ENCODE peak calls at places on chromosomes 2 and 18, in nine cellular contexts. C, A, T, D, X, I, F, K and V are unnamed samples.
A peak's percentile ranks its signal among the peaks of the same experiment; 100 is the strongest.

GRCh38 chr2:241269707-241270520 is 45.6 kb downstream of the HDLBP start:
- DNase-seq in C (no peak), A (no peak), T (no peak), D (no peak), X (peak; percentile 46), I (no peak), F (no peak), K (no peak), V (no peak)

GRCh38 chr2:130912471-130912870 is 75.8 kb downstream of the ARHGEF4 start:
- DNase-seq in C (no peak), A (no peak), T (no peak), D (no peak), X (no peak), I (peak; percentile 74), F (no peak), K (no peak), V (no peak)

GRCh38 chr2:96273763-96274162 is 7.7 kb downstream of the CIAO1 start:
- DNase-seq in C (no peak), A (no peak), T (no peak), D (no peak), X (peak; percentile 38), I (no peak), F (no peak), K (no peak), V (no peak)

GRCh38 chr18:46416706-46417638 is 240.0 kb downstream of the LOXHD1 start:
- DNase-seq in C (peak; percentile 88), A (no peak), T (no peak), D (no peak), X (peak; percentile 11), I (no peak), F (peak; percentile 40), K (no peak), V (no peak)

GRCh38 chr2:70994055-70994444 is 623 bp downstream of the TEX261 start:
- DNase-seq in C (peak; percentile 69), A (peak; percentile 15), T (no peak), D (no peak), X (peak; percentile 77), I (peak; percentile 78), F (no peak), K (no peak), V (no peak)

GRCh38 chr2:235709124-235709813 is 215.4 kb downstream of the AGAP1 start:
- DNase-seq in C (no peak), A (no peak), T (no peak), D (peak; percentile 22), X (peak; percentile 72), I (no peak), F (peak; percentile 73), K (no peak), V (no peak)

GRCh38 chr18:2183432-2183831 is 387.9 kb downstream of the METTL4 start:
- DNase-seq in C (no peak), A (no peak), T (no peak), D (no peak), X (no peak), I (no peak), F (no peak), K (no peak), V (no peak)

GRCh38 chr18:74196220-74197119 is 48.1 kb downstream of the TIMM21 start:
- DNase-seq in C (peak; percentile 89), A (peak; percentile 67), T (no peak), D (peak; percentile 74), X (peak; percentile 61), I (no peak), F (peak; percentile 65), K (peak; percentile 31), V (peak; percentile 52)

GRCh38 chr2:240566203-240567136 is 1.8 kb upstream of the RNPEPL1 start:
- DNase-seq in C (peak; percentile 97), A (peak; percentile 89), T (peak; percentile 94), D (peak; percentile 72), X (peak; percentile 94), I (peak; percentile 97), F (peak; percentile 91), K (peak; percentile 93), V (peak; percentile 92)

GRCh38 chr2:173264152-173264551 is 90.5 kb upstream of the CDCA7 start:
- DNase-seq in C (no peak), A (no peak), T (no peak), D (no peak), X (no peak), I (no peak), F (no peak), K (no peak), V (no peak)

DNA sequence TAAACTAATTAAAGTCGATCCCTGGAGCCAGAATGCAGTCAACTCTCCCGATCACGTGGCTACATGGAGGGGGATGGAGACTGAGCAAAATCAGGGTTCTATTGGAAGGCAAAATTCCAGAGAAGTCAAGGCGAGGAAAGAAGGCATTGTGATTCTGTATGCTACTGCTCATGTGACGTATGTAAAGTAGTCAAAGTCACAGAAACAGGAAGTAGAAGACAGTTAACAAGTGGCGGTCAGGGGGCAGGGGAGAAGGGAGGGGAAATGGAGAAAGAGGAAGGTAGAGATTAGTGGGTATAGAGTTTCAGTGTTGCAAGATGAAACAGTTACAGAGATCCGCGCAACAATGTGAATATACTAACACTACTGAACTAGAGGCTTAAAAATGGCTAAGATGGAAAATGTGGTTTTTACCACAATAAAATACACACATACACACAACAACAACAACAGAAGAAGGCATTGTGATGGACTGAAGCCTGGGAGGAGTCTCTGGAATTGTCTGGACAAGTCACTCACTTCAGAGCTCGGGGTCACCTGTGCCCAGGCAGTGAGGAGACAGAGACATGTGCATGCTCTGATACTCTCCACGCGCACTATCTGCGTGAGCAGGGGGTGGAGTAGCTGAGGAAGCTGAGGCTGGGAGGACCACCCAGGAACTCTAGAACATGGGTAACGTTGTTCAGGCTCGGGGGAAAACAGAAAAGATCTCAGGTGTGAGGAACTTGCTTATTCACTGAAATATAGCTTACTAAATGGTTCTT is 89.9 kb upstream of the CDCA7 start:
- DNase-seq in C (peak; percentile 90), A (no peak), T (peak; percentile 42), D (no peak), X (no peak), I (no peak), F (no peak), K (no peak), V (no peak)
- H3K27ac ChIP-seq in C (peak overlapping the region; percentile 27), A (no peak overlapping the region), T (no peak overlapping the region), D (no peak overlapping the region), X (no peak overlapping the region), I (no peak overlapping the region), F (no peak overlapping the region), K (no peak overlapping the region), V (no peak overlapping the region)

GRCh38 chr2:62741127-62741526 is 35.6 kb downstream of the EHBP1 start:
- DNase-seq in C (no peak), A (no peak), T (no peak), D (no peak), X (no peak), I (no peak), F (no peak), K (no peak), V (no peak)
- H3K4me3 ChIP-seq in C (no peak overlapping the region), A (no peak overlapping the region), T (no peak overlapping the region), D (no peak overlapping the region), X (no peak overlapping the region), I (no peak overlapping the region), F (no peak overlapping the region), K (no peak overlapping the region), V (no peak overlapping the region)

GRCh38 chr2:586518-587370 is 90.5 kb downstream of the TMEM18 start:
- DNase-seq in C (no peak), A (peak; percentile 64), T (no peak), D (no peak), X (no peak), I (no peak), F (no peak), K (no peak), V (no peak)

GRCh38 chr2:582792-583528 is 94.2 kb downstream of the TMEM18 start:
- DNase-seq in C (no peak), A (no peak), T (no peak), D (no peak), X (no peak), I (no peak), F (no peak), K (no peak), V (no peak)

GRCh38 chr2:587371-587960 is 89.7 kb downstream of the TMEM18 start:
- DNase-seq in C (no peak), A (no peak), T (no peak), D (no peak), X (no peak), I (no peak), F (no peak), K (no peak), V (no peak)

GRCh38 chr2:583666-584065 is 93.5 kb downstream of the TMEM18 start:
- DNase-seq in C (no peak), A (no peak), T (no peak), D (no peak), X (no peak), I (no peak), F (no peak), K (no peak), V (no peak)

DNA sequence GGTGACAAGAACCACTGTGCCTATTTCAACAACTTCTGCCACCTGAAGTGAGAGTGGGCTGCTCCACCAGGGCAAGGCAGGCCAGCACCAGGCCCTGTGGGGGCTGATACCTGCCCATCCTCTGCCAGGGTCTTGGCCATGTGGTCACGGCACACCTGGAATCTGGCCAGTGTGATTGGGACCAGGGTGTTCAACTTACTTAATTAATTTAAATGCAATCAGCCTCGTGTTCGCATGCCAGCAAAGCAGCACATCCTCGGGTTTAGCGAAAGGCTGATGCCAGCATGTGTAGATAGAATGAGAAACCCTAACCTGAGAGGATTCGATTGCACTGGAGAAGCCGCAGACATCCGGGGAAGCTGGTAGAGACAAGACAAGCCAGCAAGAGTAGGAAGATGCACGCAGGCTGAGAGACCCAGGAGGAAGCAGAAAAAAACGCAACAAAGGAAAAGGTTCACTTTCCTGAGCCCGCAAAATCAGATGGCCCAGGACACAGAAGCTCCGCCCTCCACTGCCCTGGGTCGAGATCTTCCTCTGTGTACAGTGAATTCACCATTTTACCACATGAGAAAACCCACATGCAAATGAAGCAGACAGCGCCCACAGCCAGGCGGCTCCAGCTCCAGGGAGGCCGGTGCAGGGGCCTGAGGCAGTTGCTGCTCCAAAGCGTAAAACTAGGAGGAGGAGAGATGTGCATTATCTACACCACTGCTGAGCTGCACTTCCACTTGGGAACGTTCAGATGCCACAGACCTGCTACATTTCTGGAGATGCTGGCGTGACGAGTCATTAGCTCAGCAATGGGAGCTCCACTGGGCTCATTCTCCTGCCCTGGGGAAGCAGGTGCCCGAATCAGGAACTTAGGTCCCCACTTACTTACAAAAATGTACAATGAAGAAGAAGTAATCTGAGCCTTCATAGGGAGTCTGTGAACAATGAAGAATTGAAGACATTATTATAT is 92.1 kb downstream of the TMEM18 start:
- DNase-seq in C (peak; percentile 82), A (peak; percentile 16), T (no peak), D (no peak), X (no peak), I (no peak), F (no peak), K (peak; percentile 11), V (peak; percentile 2)
- H3K9me3 ChIP-seq in C (no peaks in the 10 kb centered on the region), A (no peaks in the 10 kb centered on the region), T (no peaks in the 10 kb centered on the region), D (no peaks in the 10 kb centered on the region), X (no peaks in the 10 kb centered on the region), I (no peaks in the 10 kb centered on the region), F (no peaks in the 10 kb centered on the region), K (no peaks in the 10 kb centered on the region), V (no peaks in the 10 kb centered on the region)

DNA sequence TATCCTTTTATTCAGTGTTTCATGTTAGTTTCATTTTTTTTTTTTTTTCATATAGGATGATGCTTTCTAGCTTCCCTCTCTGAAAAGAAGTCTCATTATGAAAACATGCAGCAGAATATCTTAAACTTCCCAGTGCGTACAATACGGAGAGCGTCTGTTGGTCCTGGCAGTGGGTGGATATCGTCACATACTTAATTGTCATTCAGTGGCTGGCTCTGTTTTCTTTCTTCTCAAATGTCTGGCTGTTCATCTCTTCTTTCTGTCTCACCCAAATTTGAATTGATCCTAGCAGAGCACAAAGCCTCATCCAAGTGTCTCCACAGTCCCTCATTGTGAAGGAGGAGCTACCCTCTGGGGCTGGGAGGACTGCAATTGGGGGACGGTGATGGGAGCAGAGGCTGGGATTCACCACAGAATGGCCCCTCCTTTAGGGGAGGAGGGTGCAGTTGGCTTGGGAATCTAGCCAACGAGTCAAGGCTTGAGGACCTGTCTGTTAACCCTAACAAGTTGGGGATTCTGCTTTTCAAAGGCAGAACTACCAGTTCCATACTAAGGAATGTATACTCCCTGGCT is 138.6 kb downstream of the MYT1L start:
- DNase-seq in C (no peak), A (no peak), T (no peak), D (no peak), X (no peak), I (no peak), F (no peak), K (no peak), V (no peak)
- H3K27ac ChIP-seq in C (no peak overlapping the region), A (no peak overlapping the region), T (no peak overlapping the region), D (no peak overlapping the region), X (no peak overlapping the region), I (no peak overlapping the region), F (no peak overlapping the region), K (no peak overlapping the region), V (no peak overlapping the region)